ENCODE peak calls at places on chromosomes 4 and X, in four cellular contexts. One of them, this sample, is unnamed.

GRCh38 chr4:77538574-77539157 is 67.0 kb upstream of the CXCL13 start:
- DNase-seq in hepatocyte: peak
- DNase-seq in mesendoderm: no peak
- DNase-seq in K562: no peak
- DNase-seq in this sample: no peak

GRCh38 chr4:40731792-40732245 is 17.9 kb upstream of the NSUN7 start:
- DNase-seq in K562: no peak
- DNase-seq in hepatocyte: peak
- DNase-seq in mesendoderm: no peak
- DNase-seq in this sample: no peak

GRCh38 chr4:100933628-100934027 is 413.7 kb downstream of the PPP3CA start:
- DNase-seq in hepatocyte: peak
- DNase-seq in mesendoderm: peak
- DNase-seq in K562: no peak
- DNase-seq in this sample: no peak

GRCh38 chr4:53987761-53988171 is 76.6 kb downstream of the CHIC2 start:
- DNase-seq in mesendoderm: no peak
- DNase-seq in hepatocyte: peak
- DNase-seq in K562: no peak
- DNase-seq in this sample: no peak

GRCh38 chr4:25925486-25926201 is 11.6 kb downstream of the SMIM20 start:
- DNase-seq in K562: peak
- DNase-seq in mesendoderm: peak
- DNase-seq in hepatocyte: peak
- DNase-seq in this sample: peak

GRCh38 chr4:60744767-60745166 is 455.4 kb upstream of the ADGRL3 start:
- DNase-seq in K562: no peak
- DNase-seq in hepatocyte: no peak
- DNase-seq in mesendoderm: peak
- DNase-seq in this sample: peak

GRCh38 chr4:101651778-101652177 is 138.8 kb upstream of the BANK1 start:
- DNase-seq in K562: no peak
- DNase-seq in mesendoderm: no peak
- DNase-seq in hepatocyte: no peak
- DNase-seq in this sample: no peak

GRCh38 chr4:7375427-7375826 is 59.3 kb downstream of the PSAPL1 start:
- DNase-seq in mesendoderm: no peak
- DNase-seq in K562: no peak
- DNase-seq in hepatocyte: no peak
- DNase-seq in this sample: no peak

GRCh38 chr4:149765630-149766029 is 50.0 kb downstream of the IQCM start:
- DNase-seq in mesendoderm: no peak
- DNase-seq in hepatocyte: no peak
- DNase-seq in K562: no peak
- DNase-seq in this sample: no peak

GRCh38 chrX:130213376-130213775 is 41.6 kb downstream of the RAB33A start:
- DNase-seq in hepatocyte: no peak
- DNase-seq in K562: no peak
- DNase-seq in mesendoderm: no peak
- DNase-seq in this sample: no peak

GRCh38 chr4:169098054-169098896 is 88.2 kb upstream of the CBR4 start:
- DNase-seq in hepatocyte: no peak
- DNase-seq in K562: no peak
- DNase-seq in mesendoderm: no peak
- DNase-seq in this sample: peak

GRCh38 chrX:15233416-15234015 is 36.4 kb downstream of the ASB9 start:
- DNase-seq in hepatocyte: no peak
- DNase-seq in K562: no peak
- DNase-seq in mesendoderm: no peak
- DNase-seq in this sample: no peak

GRCh38 chr4:56937262-56937661 is 29.6 kb downstream of the REST start:
- DNase-seq in hepatocyte: no peak
- DNase-seq in K562: no peak
- DNase-seq in mesendoderm: no peak
- DNase-seq in this sample: no peak
- H3K27ac ChIP-seq in hepatocyte: no peak
- H3K27ac ChIP-seq in K562: no peak
- H3K27ac ChIP-seq in mesendoderm: no peak
- H3K27ac ChIP-seq in this sample: no peak

GRCh38 chr4:113547487-113548042 is 214.0 kb downstream of the CAMK2D start:
- DNase-seq in K562: peak
- DNase-seq in hepatocyte: peak
- DNase-seq in mesendoderm: peak
- DNase-seq in this sample: peak
- H3K27ac ChIP-seq in K562: no peak
- H3K27ac ChIP-seq in hepatocyte: peak
- H3K27ac ChIP-seq in mesendoderm: no peak
- H3K27ac ChIP-seq in this sample: no peak

DNA sequence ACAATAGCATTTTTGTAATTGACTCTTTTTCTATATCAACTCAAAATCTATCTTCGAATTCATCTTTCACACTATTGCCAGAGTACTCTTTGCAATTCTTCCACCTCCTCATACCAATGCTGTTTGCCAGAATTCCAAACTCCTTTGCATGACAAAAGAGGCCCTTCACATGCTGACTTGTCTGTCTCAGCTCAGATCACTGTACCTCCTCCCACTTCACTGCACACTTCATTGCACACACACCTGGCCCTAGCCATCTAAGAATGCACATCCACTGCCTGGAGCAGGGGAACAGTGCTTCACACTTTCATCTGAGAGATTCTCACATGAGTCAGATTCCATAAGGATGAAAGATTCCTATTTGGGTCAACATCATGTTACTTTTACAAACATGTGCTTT is 56.5 kb downstream of the PRDM5 start:
- DNase-seq in mesendoderm: peak
- DNase-seq in K562: no peak
- DNase-seq in hepatocyte: no peak
- DNase-seq in this sample: no peak
- H3K27ac ChIP-seq in mesendoderm: no peak
- H3K27ac ChIP-seq in K562: no peak
- H3K27ac ChIP-seq in hepatocyte: no peak
- H3K27ac ChIP-seq in this sample: no peak

GRCh38 chrX:48920713-48921104 is 1.9 kb upstream of the PIM2 start:
- DNase-seq in mesendoderm: peak
- DNase-seq in hepatocyte: no peak
- DNase-seq in K562: no peak
- DNase-seq in this sample: peak

GRCh38 chrX:48918303-48918643 is 551 bp downstream of the PIM2 start:
- DNase-seq in K562: no peak
- DNase-seq in hepatocyte: no peak
- DNase-seq in mesendoderm: no peak
- DNase-seq in this sample: no peak

GRCh38 chrX:48919360-48919821 is 567 bp upstream of the PIM2 start:
- DNase-seq in K562: peak
- DNase-seq in hepatocyte: no peak
- DNase-seq in mesendoderm: peak
- DNase-seq in this sample: peak

GRCh38 chrX:48918644-48919340 is at the start of gene PIM2:
- DNase-seq in mesendoderm: peak
- DNase-seq in hepatocyte: peak
- DNase-seq in K562: peak
- DNase-seq in this sample: peak

DNA sequence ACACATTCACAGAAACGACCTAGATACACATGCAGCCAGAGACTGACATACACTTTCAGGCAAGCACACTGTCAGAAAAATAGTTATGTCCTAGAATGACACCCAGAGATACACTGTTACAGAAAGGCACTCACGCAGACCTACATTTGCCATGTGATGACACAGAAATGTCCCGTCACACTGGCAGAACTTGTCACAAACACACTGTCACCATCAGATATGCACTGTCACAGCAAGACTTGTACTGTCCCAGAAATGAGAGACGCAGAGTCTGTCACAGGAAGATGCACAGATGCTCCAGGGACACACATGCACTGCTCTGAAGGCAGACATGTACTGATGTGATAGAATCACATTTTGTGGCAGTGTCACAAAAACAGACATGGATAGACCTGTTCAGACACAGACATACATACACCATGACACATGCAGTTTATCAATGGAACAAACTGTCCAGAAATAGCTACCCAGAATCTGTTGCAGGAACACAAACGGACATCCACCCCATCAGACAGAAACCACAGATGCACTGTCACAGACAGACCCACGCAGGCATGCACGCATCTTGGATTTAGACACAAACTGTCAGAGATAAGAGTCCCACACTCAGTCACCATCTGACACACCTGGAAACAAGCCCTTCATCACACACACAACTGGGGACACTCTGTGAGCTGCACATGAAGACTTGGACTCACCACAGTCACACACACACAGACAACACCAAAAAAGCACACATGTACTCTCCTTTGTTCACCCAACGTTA is 1.3 kb upstream of the PIM2 start:
- DNase-seq in hepatocyte: no peak
- DNase-seq in mesendoderm: no peak
- DNase-seq in K562: peak
- DNase-seq in this sample: peak
- H3K27ac ChIP-seq in hepatocyte: no peak
- H3K27ac ChIP-seq in mesendoderm: peak
- H3K27ac ChIP-seq in K562: peak
- H3K27ac ChIP-seq in this sample: no peak

DNA sequence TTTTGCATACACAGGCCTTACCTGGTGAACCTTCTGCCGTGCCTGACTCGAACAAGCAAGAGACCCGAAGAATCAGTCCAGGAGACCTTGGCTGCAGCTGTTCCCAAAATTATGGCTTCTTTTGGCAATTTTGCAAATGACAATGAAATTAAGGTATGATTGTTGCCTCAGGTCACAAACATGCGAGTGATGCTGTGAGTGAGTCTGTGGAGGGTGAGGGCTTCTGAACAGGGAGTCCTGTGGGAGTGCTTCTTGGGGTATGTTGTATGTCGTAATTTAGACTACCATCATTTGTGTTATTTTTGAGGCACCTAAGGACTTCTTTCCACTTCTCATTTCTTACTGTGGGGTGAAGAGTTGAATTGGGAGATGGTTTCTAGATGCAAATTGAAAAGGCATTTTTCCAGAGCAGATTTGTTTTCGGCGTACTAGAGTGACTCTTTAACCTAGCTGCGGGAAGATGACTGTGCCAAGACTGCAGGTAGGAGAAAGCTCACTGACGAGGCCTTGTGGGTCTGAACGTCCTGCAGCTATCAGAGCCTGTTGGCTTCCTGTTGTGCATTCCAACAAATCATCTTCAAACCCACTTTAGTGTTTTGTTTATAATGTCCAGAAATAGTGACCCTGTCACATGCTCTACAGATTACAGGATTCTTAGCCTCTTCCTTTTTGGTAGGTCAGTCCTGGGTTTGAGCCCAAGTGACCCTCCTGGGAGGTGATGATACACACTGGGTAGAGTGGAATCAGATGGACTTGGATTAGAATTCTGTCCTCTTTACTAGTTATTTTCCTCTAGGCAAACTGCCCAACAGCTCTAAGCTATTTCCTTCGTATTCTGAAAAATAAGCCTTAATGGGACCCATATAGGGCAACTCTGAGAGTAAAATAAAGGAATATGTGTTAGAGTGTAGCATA is 33.0 kb downstream of the HTT start:
- DNase-seq in K562: no peak
- DNase-seq in hepatocyte: no peak
- DNase-seq in mesendoderm: peak
- DNase-seq in this sample: no peak
- H3K27ac ChIP-seq in K562: no peak
- H3K27ac ChIP-seq in hepatocyte: peak
- H3K27ac ChIP-seq in mesendoderm: no peak
- H3K27ac ChIP-seq in this sample: no peak

This sample was measured in endodermal cell.